ENCODE peak calls at places on chromosomes 13 and 19, in six cellular contexts. X is sigmoid colon; V is OCI-LY7; C is endothelial cell of umbilical vein; T is CD8-positive, alpha-beta T cell; D is foreskin keratinocyte. S is an unnamed sample.

GRCh38 chr19:29106353-29106885 is 106.5 kb downstream of the UQCRFS1 start:
- DNase-seq in X (no peak), V (no peak), C (no peak), T (no peak), D (no peak), S (no peak)

GRCh38 chr13:43316997-43317396 is 293.6 kb downstream of the DNAJC15 start:
- DNase-seq in X (peak; percentile 72), V (no peak), C (peak; percentile 82), T (no peak), D (no peak), S (no peak)

GRCh38 chr19:281992-282391 is 9.2 kb downstream of the PLPP2 start:
- DNase-seq in X (no peak), V (no peak), C (no peak), T (no peak), D (no peak), S (no peak)

GRCh38 chr19:16327501-16327900 is 2.9 kb downstream of the KLF2 start:
- DNase-seq in X (no peak), V (peak; percentile 73), C (no peak), T (peak; percentile 38), D (no peak), S (no peak)

GRCh38 chr19:35290381-35291135 is 1.4 kb upstream of the MAG start:
- DNase-seq in X (no peak), V (no peak), C (no peak), T (no peak), D (no peak), S (no peak)

GRCh38 chr13:69324109-69324886 is 783.3 kb upstream of the ATXN8OS start:
- DNase-seq in X (no peak), V (peak; percentile 4), C (no peak), T (no peak), D (no peak), S (no peak)

GRCh38 chr13:73820688-73821087 is 313.5 kb downstream of the KLF12 start:
- DNase-seq in X (no peak), V (no peak), C (no peak), T (no peak), D (no peak), S (no peak)

GRCh38 chr19:18401580-18402112 is 4.2 kb upstream of the LRRC25 start:
- DNase-seq in X (peak; percentile 84), V (peak; percentile 96), C (no peak), T (no peak), D (no peak), S (no peak)

GRCh38 chr13:20729633-20730585 is 26.4 kb downstream of the IL17D start:
- DNase-seq in X (no peak), V (no peak), C (no peak), T (no peak), D (no peak), S (no peak)

GRCh38 chr19:3309724-3310123 is 56.7 kb upstream of the NFIC start:
- DNase-seq in X (no peak), V (no peak), C (no peak), T (no peak), D (no peak), S (no peak)

GRCh38 chr19:35717665-35718344 is at the start of gene KMT2B:
- DNase-seq in X (peak; percentile 77), V (no peak), C (no peak), T (no peak), D (no peak), S (no peak)

GRCh38 chr19:16457954-16458331 is 13.8 kb downstream of the EPS15L1 start:
- DNase-seq in X (no peak), V (no peak), C (no peak), T (no peak), D (no peak), S (no peak)

GRCh38 chr19:14479985-14480694 is 5.0 kb upstream of the PTGER1 start:
- DNase-seq in X (no peak), V (peak; percentile 65), C (no peak), T (peak; percentile 75), D (no peak), S (no peak)

GRCh38 chr19:38736036-38736412 is 8.2 kb downstream of the CAPN12 start:
- DNase-seq in X (peak; percentile 76), V (peak; percentile 24), C (no peak), T (peak; percentile 63), D (no peak), S (peak; percentile 70)

GRCh38 chr19:48959341-48960239 is 4.9 kb downstream of the BAX start:
- DNase-seq in X (no peak), V (no peak), C (no peak), T (no peak), D (no peak), S (no peak)

GRCh38 chr13:74217816-74218215 is 83.6 kb upstream of the KLF12 start:
- DNase-seq in X (no peak), V (no peak), C (no peak), T (no peak), D (no peak), S (no peak)

GRCh38 chr13:38821753-38822551 is 135.1 kb downstream of the FREM2 start:
- DNase-seq in X (no peak), V (no peak), C (no peak), T (no peak), D (peak; percentile 55), S (peak; percentile 63)

GRCh38 chr13:100184095-100184494 is 95.2 kb downstream of the PCCA start:
- DNase-seq in X (no peak), V (no peak), C (no peak), T (no peak), D (no peak), S (no peak)

GRCh38 chr19:7395793-7396192 is 47.1 kb downstream of the ARHGEF18 start:
- DNase-seq in X (no peak), V (no peak), C (no peak), T (no peak), D (no peak), S (no peak)

GRCh38 chr13:28451482-28452217 is 43.3 kb downstream of the FLT1 start:
- DNase-seq in X (no peak), V (no peak), C (peak; percentile 92), T (no peak), D (no peak), S (no peak)

GRCh38 chr13:76293346-76293745 is 592.9 kb downstream of the KCTD12 start:
- DNase-seq in X (no peak), V (no peak), C (peak; percentile 89), T (no peak), D (peak; percentile 61), S (no peak)

GRCh38 chr13:112416647-112417046 is 40.5 kb downstream of the SPACA7 start:
- DNase-seq in X (no peak), V (no peak), C (no peak), T (no peak), D (no peak), S (no peak)

DNA sequence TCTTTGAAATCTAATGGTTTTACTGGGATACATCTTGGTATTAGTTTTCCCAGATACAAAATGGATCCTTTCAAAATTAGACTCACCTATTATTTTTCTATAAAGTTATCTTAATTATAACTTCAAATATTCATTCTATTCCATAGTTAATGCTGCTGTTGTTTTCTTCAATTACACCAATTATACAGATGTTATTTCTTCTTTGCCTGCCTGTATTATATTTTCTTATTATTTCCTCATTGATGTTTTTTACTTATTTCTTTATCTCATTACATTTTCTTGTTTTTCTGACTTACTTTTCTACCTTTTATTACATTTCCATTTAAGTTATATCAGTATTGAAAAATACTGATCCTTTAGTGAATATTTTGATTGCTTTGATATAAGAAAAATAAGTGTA is 40.9 kb downstream of the SPACA7 start:
- DNase-seq in X (no peak), V (no peak), C (no peak), T (no peak), D (no peak), S (no peak)
- H3K27ac ChIP-seq in X (no peak overlapping the region), V (no peak overlapping the region), C (no peak overlapping the region), T (no peak overlapping the region), D (no peak overlapping the region), S (no peak overlapping the region)

GRCh38 chr19:12786950-12787349 is 4.3 kb upstream of the JUNB start:
- DNase-seq in X (no peak), V (no peak), C (no peak), T (no peak), D (no peak), S (no peak)
- H3K27ac ChIP-seq in X (peak overlapping the region; percentile 97), V (no peak overlapping the region), C (no peak overlapping the region), T (no peak overlapping the region), D (no peak overlapping the region), S (peak overlapping the region; percentile 98)

DNA sequence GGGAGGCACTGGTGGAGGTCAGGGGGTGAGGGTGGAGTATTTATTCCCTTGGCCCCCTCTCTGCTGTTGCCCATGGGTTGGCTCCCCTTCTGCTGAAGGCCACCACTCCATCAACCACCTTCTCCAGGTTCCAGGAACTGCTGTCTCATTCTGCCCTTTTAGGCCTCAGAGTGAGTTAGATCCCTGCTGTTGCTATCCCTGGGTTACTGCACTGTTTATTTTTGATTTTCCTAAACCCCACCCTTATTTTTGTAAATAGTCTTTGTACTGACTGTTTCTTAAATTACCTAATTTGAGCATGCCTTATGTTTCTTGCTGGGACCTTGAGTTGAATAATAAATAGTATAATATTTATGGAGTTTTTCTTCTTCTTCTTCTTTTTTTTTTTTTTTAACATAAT is 132.8 kb downstream of the RGCC start:
- DNase-seq in X (no peak), V (no peak), C (no peak), T (no peak), D (no peak), S (no peak)
- H3K27ac ChIP-seq in X (no peak overlapping the region), V (peak overlapping the region; percentile 85), C (no peak overlapping the region), T (no peak overlapping the region), D (no peak overlapping the region), S (no peak overlapping the region)

GRCh38 chr13:29520671-29521070 is 74.8 kb downstream of the SLC7A1 start:
- DNase-seq in X (no peak), V (no peak), C (peak; percentile 63), T (no peak), D (no peak), S (no peak)
- H3K27ac ChIP-seq in X (no peak overlapping the region), V (no peak overlapping the region), C (peak overlapping the region; percentile 61), T (no peak overlapping the region), D (no peak overlapping the region), S (no peak overlapping the region)